ENCODE peak calls at places on chromosomes 16 and 17, in six cellular contexts. U is nephron progenitor cell, N is WTC11, O is Calu3, W is OCI-LY7, X is IMR-90. R is an unnamed sample.

GRCh38 chr16:75965504-75966374 is 239.4 kb upstream of the CPHXL start:
- DNase-seq in U (no peak), N (no peak), O (no peak), W (no peak), X (no peak), R (no peak)

GRCh38 chr17:6714315-6714874 is 1.2 kb upstream of the SLC13A5 start:
- DNase-seq in U (no peak), N (no peak), O (no peak), W (no peak), X (no peak), R (no peak)

GRCh38 chr16:56477096-56477878 is 25.9 kb downstream of the OGFOD1 start:
- DNase-seq in U (no peak), N (no peak), O (no peak), W (no peak), X (peak; percentile 93), R (no peak)

GRCh38 chr17:36183001-36183810 is 6.8 kb upstream of the TBC1D3B start:
- DNase-seq in U (peak; percentile 94), N (peak; percentile 82), O (peak; percentile 16), W (no peak), X (peak; percentile 54), R (peak; percentile 81)

GRCh38 chr17:44219636-44220210 is at the start of gene UBTF:
- DNase-seq in U (peak; percentile 75), N (peak; percentile 72), O (peak; percentile 83), W (peak; percentile 87), X (peak; percentile 45), R (peak; percentile 61)

GRCh38 chr16:66359012-66359411 is 7.5 kb upstream of the CDH5 start:
- DNase-seq in U (no peak), N (no peak), O (no peak), W (no peak), X (peak; percentile 19), R (no peak)

GRCh38 chr17:5785343-5785742 is 201.0 kb upstream of the NLRP1 start:
- DNase-seq in U (peak; percentile 47), N (no peak), O (no peak), W (peak; percentile 65), X (peak; percentile 76), R (no peak)

GRCh38 chr16:16019488-16019887 is 70.1 kb downstream of the ABCC1 start:
- DNase-seq in U (no peak), N (no peak), O (peak; percentile 42), W (no peak), X (peak; percentile 54), R (no peak)

GRCh38 chr17:9166678-9167077 is 145.4 kb downstream of the NTN1 start:
- DNase-seq in U (no peak), N (no peak), O (no peak), W (no peak), X (no peak), R (no peak)

GRCh38 chr17:76968707-76969597 is 100.7 kb downstream of the MGAT5B start:
- DNase-seq in U (peak; percentile 77), N (peak; percentile 96), O (peak; percentile 65), W (peak; percentile 100), X (no peak), R (peak; percentile 40)
- TF ChIP-seq CTCF in U (no peak), N (no peak), O (no peak), W (peak; percentile 43), X (no peak), R (no peak)

GRCh38 chr17:38868968-38869646 is 751 bp upstream of the LASP1 start:
- DNase-seq in U (peak; percentile 96), N (peak; percentile 95), O (peak; percentile 100), W (peak; percentile 90), X (peak; percentile 88), R (peak; percentile 91)
- TF ChIP-seq CTCF in U (no peak), N (no peak), O (no peak), W (peak; percentile 84), X (peak; percentile 42), R (no peak)

GRCh38 chr16:10897134-10897533 is 20.1 kb downstream of the CIITA start:
- DNase-seq in U (no peak), N (no peak), O (no peak), W (no peak), X (no peak), R (no peak)
- TF ChIP-seq CTCF in U (no peak), N (no peak), O (no peak), W (no peak), X (no peak), R (no peak)

DNA sequence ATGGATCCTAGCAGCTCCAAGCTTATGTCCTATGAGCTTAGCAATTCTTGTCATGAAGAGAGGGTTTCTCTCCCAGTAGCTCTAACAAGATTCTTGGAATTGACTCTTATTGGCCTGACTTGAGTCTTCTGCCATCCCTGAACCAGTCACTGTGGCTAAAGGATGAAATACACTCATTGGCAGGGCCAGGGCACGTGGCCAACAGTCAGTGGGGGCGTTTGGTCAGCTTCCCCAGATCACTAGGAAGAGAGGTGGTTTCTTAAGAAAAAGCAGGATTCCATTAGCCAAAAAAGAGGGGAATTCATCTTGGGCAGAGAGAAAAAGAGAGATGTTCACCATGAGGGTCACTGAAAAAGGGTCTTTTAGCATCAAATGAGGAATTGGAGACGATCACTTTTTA is 363.2 kb downstream of the SNX29 start:
- DNase-seq in U (no peak), N (no peak), O (no peak), W (no peak), X (peak; percentile 65), R (no peak)
- TF ChIP-seq CTCF in U (no peak), N (no peak), O (no peak), W (no peak), X (no peak), R (no peak)

GRCh38 chr17:33292184-33292980 is 713 bp downstream of the ASIC2 start:
- DNase-seq in U (peak; percentile 71), N (peak; percentile 66), O (no peak), W (no peak), X (peak; percentile 20), R (peak; percentile 57)
- TF ChIP-seq CTCF in U (peak; percentile 64), N (peak; percentile 31), O (no peak), W (no peak), X (peak; percentile 30), R (peak; percentile 38)

GRCh38 chr16:1965610-1966009 is 984 bp upstream of the RPS2 start:
- DNase-seq in U (no peak), N (no peak), O (no peak), W (peak; percentile 33), X (no peak), R (no peak)

GRCh38 chr16:1966460-1966859 is at the start of gene RNF151:
- DNase-seq in U (no peak), N (no peak), O (no peak), W (no peak), X (no peak), R (no peak)

GRCh38 chr16:1964506-1965471 is at the start of gene RPS2:
- DNase-seq in U (peak; percentile 99), N (peak; percentile 99), O (peak; percentile 100), W (peak; percentile 99), X (peak; percentile 98), R (peak; percentile 98)

GRCh38 chr16:1961651-1962067 is 2.3 kb downstream of the NDUFB10 start:
- DNase-seq in U (no peak), N (no peak), O (no peak), W (peak; percentile 59), X (no peak), R (no peak)

GRCh38 chr16:1964046-1964505 is 550 bp downstream of the RPS2 start:
- DNase-seq in U (no peak), N (no peak), O (no peak), W (peak; percentile 51), X (no peak), R (peak; percentile 53)
- TF ChIP-seq CTCF in U (no peak), N (no peak), O (no peak), W (peak; percentile 46), X (peak; percentile 3), R (no peak)

DNA sequence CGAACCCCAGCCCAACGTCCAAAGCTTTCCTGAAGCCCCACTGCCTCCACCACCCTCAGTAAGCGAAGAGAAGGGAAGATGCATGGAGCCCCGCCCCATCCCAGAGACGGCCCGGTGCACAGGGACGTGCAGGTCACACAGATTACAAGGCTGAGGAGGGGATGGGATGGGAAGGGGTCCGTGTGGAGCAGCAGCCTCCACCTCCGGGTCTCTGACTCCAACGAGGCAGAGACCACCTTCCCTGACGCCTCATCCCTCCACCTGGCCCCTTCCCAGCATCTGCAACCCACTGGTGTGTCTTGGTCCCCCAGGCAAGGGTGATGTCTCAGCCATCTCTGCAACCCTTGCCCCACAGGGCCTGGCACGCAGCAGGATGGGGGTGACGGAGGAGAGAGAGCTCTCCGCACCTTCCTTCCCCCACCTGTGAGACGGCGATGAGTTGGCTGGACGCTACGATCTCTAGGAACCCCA is 58.5 kb downstream of the TBC1D16 start:
- DNase-seq in U (no peak), N (no peak), O (no peak), W (no peak), X (no peak), R (no peak)
- TF ChIP-seq CTCF in U (no peak), N (no peak), O (no peak), W (no peak), X (no peak), R (no peak)

GRCh38 chr17:60107526-60108257 is 29.0 kb upstream of the HEATR6 start:
- DNase-seq in U (no peak), N (no peak), O (no peak), W (no peak), X (no peak), R (no peak)
- TF ChIP-seq CTCF in U (no peak), N (no peak), O (no peak), W (no peak), X (no peak), R (no peak)

R was measured in endothelial cell.